ENCODE peak calls at places on chromosome 1, in four cellular contexts. N is body of pancreas, T is esophagus squamous epithelium, W is vagina. C is an unnamed sample. For H3K4me1, the result is how much of the 10 kb centered on the place peaks cover.

GRCh38 chr1:173997796-173998195 is 24.4 kb downstream of the RC3H1 start:
- DNase-seq in N (no peak), T (no peak), W (no peak), C (no peak)

GRCh38 chr1:225999912-226000337 is 782 bp upstream of the SDE2 start:
- DNase-seq in N (no peak), T (no peak), W (no peak), C (no peak)

GRCh38 chr1:232227171-232227740 is 402.7 kb downstream of the SIPA1L2 start:
- DNase-seq in N (no peak), T (no peak), W (no peak), C (peak)

GRCh38 chr1:2231667-2232254 is 3.6 kb downstream of the SKI start:
- DNase-seq in N (peak), T (no peak), W (peak), C (peak)

GRCh38 chr1:110084226-110085078 is 14.0 kb upstream of the ALX3 start:
- DNase-seq in N (peak), T (no peak), W (no peak), C (no peak)

GRCh38 chr1:245337829-245338484 is 183.2 kb downstream of the KIF26B start:
- DNase-seq in N (no peak), T (no peak), W (no peak), C (peak)

GRCh38 chr1:220491891-220492290 is 36.0 kb upstream of the MARK1 start:
- DNase-seq in N (no peak), T (no peak), W (no peak), C (no peak)

GRCh38 chr1:199735660-199736059 is 291.9 kb upstream of the NR5A2 start:
- DNase-seq in N (no peak), T (no peak), W (no peak), C (no peak)

GRCh38 chr1:109770331-109771095 is 6.8 kb upstream of the EPS8L3 start:
- DNase-seq in N (no peak), T (no peak), W (no peak), C (peak)

GRCh38 chr1:205531191-205532025 is 26.9 kb downstream of the CDK18 start:
- DNase-seq in N (no peak), T (no peak), W (no peak), C (no peak)

GRCh38 chr1:224615861-224616760 is at the start of gene CNIH3:
- DNase-seq in N (peak), T (no peak), W (no peak), C (peak)

GRCh38 chr1:45327644-45328515 is 1.2 kb downstream of the HPDL start:
- DNase-seq in N (no peak), T (no peak), W (no peak), C (no peak)

GRCh38 chr1:245878585-245878984 is 628.5 kb downstream of the SMYD3 start:
- DNase-seq in N (no peak), T (no peak), W (no peak), C (no peak)

GRCh38 chr1:225380691-225381090 is 47.1 kb downstream of the LBR start:
- DNase-seq in N (no peak), T (no peak), W (no peak), C (no peak)

GRCh38 chr1:26938659-26939025 is 17.1 kb downstream of the NUDC start:
- DNase-seq in N (no peak), T (no peak), W (no peak), C (no peak)

GRCh38 chr1:32893198-32894018 is 7.1 kb downstream of the HPCA start:
- DNase-seq in N (no peak), T (no peak), W (no peak), C (no peak)

GRCh38 chr1:160192234-160192633 is 1.9 kb downstream of the CASQ1 start:
- DNase-seq in N (no peak), T (no peak), W (no peak), C (no peak)

GRCh38 chr1:37602750-37603694 is 7.3 kb upstream of the GNL2 start:
- DNase-seq in N (peak), T (no peak), W (no peak), C (peak)

GRCh38 chr1:212035835-212036605 is 472 bp downstream of the DTL start:
- DNase-seq in N (no peak), T (no peak), W (no peak), C (no peak)

GRCh38 chr1:43300661-43301094 is at the start of gene TIE1:
- DNase-seq in N (no peak), T (no peak), W (no peak), C (no peak)

GRCh38 chr1:16012590-16013219 is 5.1 kb downstream of the HSPB7 start:
- DNase-seq in N (peak), T (no peak), W (no peak), C (peak)

GRCh38 chr1:204477036-204477740 is 17.4 kb downstream of the PIK3C2B start:
- DNase-seq in N (no peak), T (no peak), W (no peak), C (no peak)

GRCh38 chr1:172108494-172108893 is 267.2 kb downstream of the DNM3 start:
- DNase-seq in N (no peak), T (no peak), W (no peak), C (no peak)

GRCh38 chr1:201226178-201226514 is 35.5 kb downstream of the IGFN1 start:
- DNase-seq in N (no peak), T (no peak), W (no peak), C (peak)

GRCh38 chr1:111481387-111482221 is 7.8 kb downstream of the C1orf162 start:
- DNase-seq in N (peak), T (peak), W (no peak), C (peak)

GRCh38 chr1:56472860-56473259 is 106.5 kb downstream of the PLPP3 start:
- DNase-seq in N (no peak), T (no peak), W (peak), C (no peak)

GRCh38 chr1:236759252-236759859 is 35.7 kb upstream of the MTR start:
- DNase-seq in N (no peak), T (no peak), W (no peak), C (no peak)
- H3K4me1 ChIP-seq in N (under half), T (under half), W (under half), C (under half)

DNA sequence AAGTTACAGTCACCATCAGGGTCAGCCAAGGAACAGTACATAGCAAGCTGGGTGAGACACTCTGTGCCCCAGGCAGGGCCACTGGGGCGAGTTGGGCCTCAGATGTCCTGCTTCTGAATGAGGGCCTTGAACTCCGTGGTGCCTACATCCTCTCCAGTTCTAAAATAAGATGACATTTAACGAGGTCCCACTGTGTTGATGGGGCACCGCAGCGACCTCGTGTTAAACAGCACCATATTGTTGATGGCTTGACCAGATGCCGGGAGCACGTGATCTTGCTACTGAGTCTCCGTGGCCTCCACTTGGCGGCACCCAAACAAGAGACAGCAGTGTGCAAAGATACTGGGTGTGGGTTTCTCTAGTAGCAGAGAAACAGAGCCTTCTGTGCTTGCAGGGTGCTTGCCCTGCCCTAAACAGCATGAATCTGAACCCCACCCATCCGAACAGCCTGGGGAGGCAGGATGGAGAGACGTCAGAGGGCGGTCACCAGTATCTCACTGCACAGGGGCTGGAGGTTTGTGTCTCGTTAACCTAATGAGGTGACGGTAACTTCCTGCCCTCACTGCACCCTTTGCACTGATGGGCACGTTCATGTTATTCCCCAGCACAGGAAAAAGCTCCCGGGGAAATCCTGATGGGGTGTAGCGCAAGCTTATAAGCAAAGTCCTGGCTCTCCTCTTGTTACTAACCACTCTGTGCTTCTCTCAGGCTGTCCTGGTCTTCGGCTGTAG is 324.4 kb downstream of the AJAP1 start:
- DNase-seq in N (no peak), T (no peak), W (no peak), C (no peak)
- H3K4me3 ChIP-seq in N (no peak), T (no peak), W (no peak), C (no peak)

GRCh38 chr1:25568090-25568833 is 24.9 kb downstream of the LDLRAP1 start:
- DNase-seq in N (no peak), T (no peak), W (no peak), C (no peak)
- H3K4me1 ChIP-seq in N (under half), T (under half), W (half or more), C (under half)

GRCh38 chr1:236119935-236120484 is 22.3 kb upstream of the GPR137B start:
- DNase-seq in N (no peak), T (no peak), W (no peak), C (no peak)

GRCh38 chr1:236117710-236118109 is 24.6 kb upstream of the GPR137B start:
- DNase-seq in N (no peak), T (no peak), W (no peak), C (no peak)

GRCh38 chr1:236123563-236123962 is 18.8 kb upstream of the GPR137B start:
- DNase-seq in N (no peak), T (no peak), W (no peak), C (no peak)

GRCh38 chr1:236122176-236122575 is 20.2 kb upstream of the GPR137B start:
- DNase-seq in N (no peak), T (no peak), W (no peak), C (no peak)

GRCh38 chr1:236120725-236121153 is 21.6 kb upstream of the GPR137B start:
- DNase-seq in N (no peak), T (no peak), W (no peak), C (no peak)
- H3K4me3 ChIP-seq in N (no peak), T (no peak), W (no peak), C (no peak)

DNA sequence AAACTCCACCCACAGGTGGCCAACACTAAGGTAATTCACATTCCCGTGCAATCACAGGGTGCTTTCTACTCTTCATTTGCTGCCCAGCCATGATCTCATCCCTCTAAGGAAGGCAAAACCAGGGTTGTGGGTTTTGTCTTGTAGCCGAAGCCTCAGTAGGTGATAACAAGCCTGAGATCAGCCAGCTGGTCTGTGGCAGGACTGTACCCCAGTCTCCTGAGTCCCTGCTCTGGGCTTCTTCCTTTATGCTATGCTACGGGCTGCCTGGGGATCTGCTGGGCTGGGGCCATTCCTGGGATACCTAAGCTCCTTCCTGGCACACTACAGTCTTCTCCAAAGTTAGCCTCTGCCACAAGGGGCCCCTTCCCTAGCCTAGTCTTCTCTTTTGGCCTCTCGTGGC is 9.8 kb downstream of the PPFIA4 start:
- DNase-seq in N (no peak), T (no peak), W (no peak), C (no peak)
- H3K4me1 ChIP-seq in N (under half), T (under half), W (under half), C (under half)

GRCh38 chr1:203076031-203076511 is 9.7 kb downstream of the MYOG start:
- DNase-seq in N (no peak), T (no peak), W (no peak), C (no peak)
- H3K4me3 ChIP-seq in N (no peak), T (peak), W (peak), C (no peak)

DNA sequence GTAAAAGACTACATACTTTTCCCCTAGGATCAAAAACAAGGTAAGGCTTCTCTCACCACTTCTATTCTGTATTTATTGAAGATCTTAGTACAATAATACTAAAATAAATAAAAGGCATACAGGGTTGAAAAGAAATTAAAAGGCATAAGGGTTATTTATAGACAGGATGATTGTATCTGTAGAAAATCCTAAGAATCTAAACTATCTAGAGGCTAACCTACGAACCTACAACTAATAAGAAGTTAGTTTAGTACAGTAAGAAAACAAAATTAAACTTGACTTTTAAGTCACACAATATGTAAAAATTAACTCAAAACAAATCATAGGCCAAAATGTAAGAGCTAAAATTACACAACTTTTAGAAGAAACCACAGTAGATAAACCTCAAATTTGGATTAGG is 50.4 kb upstream of the ADAM30 start:
- DNase-seq in N (no peak), T (no peak), W (no peak), C (no peak)
- H3K4me1 ChIP-seq in N (under half), T (under half), W (under half), C (under half)

DNA sequence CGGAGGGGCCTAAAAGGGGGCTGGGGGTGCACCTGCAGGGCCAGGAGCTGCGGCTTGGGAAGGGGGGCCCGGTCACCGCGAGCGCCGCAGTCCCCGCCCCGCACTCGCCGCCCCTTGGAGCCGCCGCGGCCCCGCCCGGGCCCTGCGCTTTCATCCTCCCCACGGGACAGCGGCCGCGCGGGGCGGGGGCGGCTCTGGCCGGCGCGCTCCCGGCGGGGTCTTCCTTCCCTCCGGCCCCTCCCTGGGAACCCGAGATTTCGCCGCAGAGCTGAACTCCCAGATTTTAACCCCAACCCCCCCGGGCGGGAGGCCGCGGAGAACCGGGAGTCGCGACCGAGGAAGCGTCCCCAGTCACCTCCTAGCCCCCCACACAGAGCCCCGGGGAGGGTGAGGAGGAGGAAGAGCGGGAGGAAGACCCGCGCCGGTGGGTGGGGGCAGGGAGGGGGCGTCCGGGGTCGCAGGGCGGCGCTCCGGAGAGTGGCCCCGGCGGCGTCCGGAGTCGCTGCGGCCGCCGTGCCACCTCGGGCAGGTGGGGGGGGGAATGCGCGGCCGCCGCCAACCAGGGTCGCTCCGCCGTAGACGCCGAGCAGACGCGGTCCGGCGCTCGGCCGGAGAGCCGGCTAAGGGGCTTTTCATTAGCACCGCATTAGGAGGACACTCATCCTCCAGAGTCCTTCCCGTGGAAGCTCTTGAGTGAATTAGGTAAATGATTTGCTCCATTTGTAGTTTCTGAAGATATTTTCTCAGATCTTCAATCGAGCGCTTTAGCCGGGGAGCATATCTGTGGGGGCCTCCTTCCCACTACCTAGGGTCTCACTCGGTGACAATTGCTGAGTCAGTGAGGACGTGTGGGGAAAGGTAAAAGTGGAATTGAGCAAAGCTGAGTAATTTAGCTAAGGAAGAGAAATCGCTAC is 31.6 kb upstream of the NFIA start:
- DNase-seq in N (peak), T (no peak), W (no peak), C (peak)
- H3K4me3 ChIP-seq in N (peak), T (peak), W (peak), C (peak)